ENCODE peak calls at places on chromosomes 5 and 9, in five cellular contexts. One of them, this sample, is unnamed.

GRCh38 chr9:121399126-121399882 is 29.3 kb upstream of the STOM start:
- DNase-seq in IMR-90: peak
- DNase-seq in neuronal stem cell: no peak
- DNase-seq in H1: no peak
- DNase-seq in H9: no peak
- DNase-seq in this sample: no peak

GRCh38 chr9:92611621-92612275 is 58.2 kb downstream of the IPPK start:
- DNase-seq in H9: no peak
- DNase-seq in neuronal stem cell: no peak
- DNase-seq in H1: no peak
- DNase-seq in IMR-90: no peak
- DNase-seq in this sample: no peak

GRCh38 chr9:109579191-109579948 is 81.3 kb upstream of the PTPN3 start:
- DNase-seq in H9: no peak
- DNase-seq in IMR-90: peak
- DNase-seq in H1: no peak
- DNase-seq in neuronal stem cell: no peak
- DNase-seq in this sample: no peak

GRCh38 chr9:99906403-99907207 is at the start of gene STX17:
- DNase-seq in H1: peak
- DNase-seq in neuronal stem cell: peak
- DNase-seq in H9: peak
- DNase-seq in IMR-90: peak
- DNase-seq in this sample: peak

GRCh38 chr9:121445986-121446385 is 53.7 kb downstream of the GGTA1 start:
- DNase-seq in neuronal stem cell: no peak
- DNase-seq in H9: no peak
- DNase-seq in H1: no peak
- DNase-seq in IMR-90: no peak
- DNase-seq in this sample: no peak

GRCh38 chr5:115770466-115770865 is 46.0 kb downstream of the CDO1 start:
- DNase-seq in H1: peak
- DNase-seq in IMR-90: peak
- DNase-seq in neuronal stem cell: peak
- DNase-seq in H9: peak
- DNase-seq in this sample: no peak

GRCh38 chr5:31711935-31712592 is 73.1 kb downstream of the PDZD2 start:
- DNase-seq in H9: no peak
- DNase-seq in neuronal stem cell: no peak
- DNase-seq in IMR-90: no peak
- DNase-seq in H1: no peak
- DNase-seq in this sample: no peak

GRCh38 chr5:14829396-14829795 is 42.2 kb downstream of the ANKH start:
- DNase-seq in neuronal stem cell: no peak
- DNase-seq in H9: no peak
- DNase-seq in H1: no peak
- DNase-seq in IMR-90: no peak
- DNase-seq in this sample: no peak

GRCh38 chr5:92556747-92557146 is 1024.3 kb downstream of the NR2F1-AS1 start:
- DNase-seq in neuronal stem cell: no peak
- DNase-seq in IMR-90: no peak
- DNase-seq in H1: no peak
- DNase-seq in H9: no peak
- DNase-seq in this sample: no peak

GRCh38 chr5:106875591-106876297 is 795.0 kb downstream of the EFNA5 start:
- DNase-seq in neuronal stem cell: no peak
- DNase-seq in IMR-90: peak
- DNase-seq in H9: peak
- DNase-seq in H1: peak
- DNase-seq in this sample: peak

GRCh38 chr5:145943674-145944121 is 7.3 kb downstream of the SH3RF2 start:
- DNase-seq in H9: no peak
- DNase-seq in neuronal stem cell: no peak
- DNase-seq in IMR-90: peak
- DNase-seq in H1: no peak
- DNase-seq in this sample: no peak

GRCh38 chr5:180027449-180028089 is 44.0 kb downstream of the RNF130 start:
- DNase-seq in H1: no peak
- DNase-seq in neuronal stem cell: no peak
- DNase-seq in IMR-90: no peak
- DNase-seq in H9: no peak
- DNase-seq in this sample: no peak

GRCh38 chr5:157384971-157385709 is 74.9 kb upstream of the NIPAL4 start:
- DNase-seq in H1: no peak
- DNase-seq in H9: no peak
- DNase-seq in neuronal stem cell: no peak
- DNase-seq in IMR-90: peak
- DNase-seq in this sample: peak

GRCh38 chr5:115977988-115978387 is 15.7 kb downstream of the LVRN start:
- DNase-seq in neuronal stem cell: no peak
- DNase-seq in H9: no peak
- DNase-seq in IMR-90: peak
- DNase-seq in H1: no peak
- DNase-seq in this sample: peak

GRCh38 chr5:78776637-78777036 is 128.1 kb upstream of the LHFPL2 start:
- DNase-seq in H1: no peak
- DNase-seq in H9: no peak
- DNase-seq in IMR-90: no peak
- DNase-seq in neuronal stem cell: no peak
- DNase-seq in this sample: no peak

GRCh38 chr9:15729507-15729906 is 176.7 kb downstream of the CCDC171 start:
- DNase-seq in H1: no peak
- DNase-seq in H9: no peak
- DNase-seq in IMR-90: no peak
- DNase-seq in neuronal stem cell: no peak
- DNase-seq in this sample: no peak

GRCh38 chr5:133307275-133307674 is 255.5 kb downstream of the HSPA4 start:
- DNase-seq in H9: no peak
- DNase-seq in IMR-90: no peak
- DNase-seq in neuronal stem cell: no peak
- DNase-seq in H1: no peak
- DNase-seq in this sample: no peak

GRCh38 chr9:18587988-18588387 is 114.0 kb downstream of the ADAMTSL1 start:
- DNase-seq in H1: no peak
- DNase-seq in neuronal stem cell: no peak
- DNase-seq in H9: no peak
- DNase-seq in IMR-90: peak
- DNase-seq in this sample: no peak

GRCh38 chr5:30502277-30502676 is 691.2 kb upstream of the CDH6 start:
- DNase-seq in H9: no peak
- DNase-seq in neuronal stem cell: no peak
- DNase-seq in IMR-90: peak
- DNase-seq in H1: no peak
- DNase-seq in this sample: no peak

GRCh38 chr5:125180222-125180621 is 433.8 kb upstream of the ZNF608 start:
- DNase-seq in H9: no peak
- DNase-seq in neuronal stem cell: no peak
- DNase-seq in H1: no peak
- DNase-seq in IMR-90: peak
- DNase-seq in this sample: no peak

GRCh38 chr5:103886826-103887225 is 324.2 kb upstream of the NUDT12 start:
- DNase-seq in IMR-90: no peak
- DNase-seq in neuronal stem cell: no peak
- DNase-seq in H1: no peak
- DNase-seq in H9: no peak
- DNase-seq in this sample: no peak

GRCh38 chr9:2053883-2054845 is 39.0 kb downstream of the SMARCA2 start:
- DNase-seq in neuronal stem cell: no peak
- DNase-seq in H1: no peak
- DNase-seq in IMR-90: peak
- DNase-seq in H9: no peak
- DNase-seq in this sample: no peak

GRCh38 chr9:134469041-134469875 is 143.0 kb downstream of the RXRA start:
- DNase-seq in IMR-90: no peak
- DNase-seq in H1: no peak
- DNase-seq in neuronal stem cell: no peak
- DNase-seq in H9: no peak
- DNase-seq in this sample: peak

GRCh38 chr5:72956324-72957140 is 691 bp downstream of the FCHO2 start:
- DNase-seq in H1: peak
- DNase-seq in IMR-90: peak
- DNase-seq in neuronal stem cell: peak
- DNase-seq in H9: peak
- DNase-seq in this sample: peak

GRCh38 chr5:116371935-116372334 is 202.7 kb downstream of the SEMA6A start:
- DNase-seq in neuronal stem cell: no peak
- DNase-seq in H9: no peak
- DNase-seq in H1: no peak
- DNase-seq in IMR-90: no peak
- DNase-seq in this sample: no peak

DNA sequence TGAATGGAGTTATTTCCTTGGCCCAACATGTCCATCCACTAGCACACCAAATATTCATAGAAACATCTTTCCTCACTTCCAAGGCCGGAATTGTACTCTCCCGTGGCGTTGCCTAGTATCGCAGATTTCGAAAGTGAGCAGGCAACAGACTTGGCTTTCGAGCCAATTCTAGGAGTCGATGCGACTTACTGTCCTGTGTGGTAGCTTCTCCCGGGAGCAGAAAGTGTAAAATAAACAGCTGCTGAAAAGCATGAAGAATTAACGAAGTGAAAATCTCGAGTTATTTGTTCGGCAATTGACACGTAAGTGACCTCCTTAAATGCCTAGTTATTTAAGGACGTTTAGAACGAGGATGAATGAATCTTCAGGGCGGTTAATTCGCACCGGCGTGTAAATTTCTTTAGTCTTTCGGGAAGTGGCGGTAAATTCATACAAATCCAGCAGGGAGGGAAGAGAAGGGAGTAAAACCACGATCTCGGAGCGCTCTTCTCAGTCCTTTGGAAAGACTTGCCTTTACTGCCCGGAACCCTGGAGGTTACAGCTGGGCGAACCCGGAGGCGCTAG is 414 bp upstream of the PCSK5 start:
- DNase-seq in neuronal stem cell: no peak
- DNase-seq in H9: no peak
- DNase-seq in IMR-90: peak
- DNase-seq in H1: no peak
- DNase-seq in this sample: peak
- H3K4ac ChIP-seq in neuronal stem cell: no peak
- H3K4ac ChIP-seq in H9: no peak
- H3K4ac ChIP-seq in IMR-90: peak
- H3K4ac ChIP-seq in H1: no peak
- H3K4ac ChIP-seq in this sample: no peak

GRCh38 chr5:113869611-113870010 is 356.1 kb downstream of the YTHDC2 start:
- DNase-seq in H1: no peak
- DNase-seq in neuronal stem cell: no peak
- DNase-seq in H9: no peak
- DNase-seq in IMR-90: no peak
- DNase-seq in this sample: no peak

GRCh38 chr5:113871972-113872371 is 358.5 kb downstream of the YTHDC2 start:
- DNase-seq in H1: no peak
- DNase-seq in IMR-90: no peak
- DNase-seq in neuronal stem cell: no peak
- DNase-seq in H9: no peak
- DNase-seq in this sample: no peak

GRCh38 chr5:113864437-113864836 is 350.9 kb downstream of the YTHDC2 start:
- DNase-seq in IMR-90: no peak
- DNase-seq in neuronal stem cell: no peak
- DNase-seq in H1: no peak
- DNase-seq in H9: no peak
- DNase-seq in this sample: no peak

GRCh38 chr5:113866763-113867162 is 353.3 kb downstream of the YTHDC2 start:
- DNase-seq in neuronal stem cell: no peak
- DNase-seq in IMR-90: no peak
- DNase-seq in H9: no peak
- DNase-seq in H1: no peak
- DNase-seq in this sample: no peak
- H2AFZ ChIP-seq in neuronal stem cell: no peak
- H2AFZ ChIP-seq in IMR-90: no peak
- H2AFZ ChIP-seq in H9: no peak
- H2AFZ ChIP-seq in H1: no peak
- H2AFZ ChIP-seq in this sample: no peak

GRCh38 chr5:95715799-95716461 is 15.2 kb upstream of the RHOBTB3 start:
- DNase-seq in H1: no peak
- DNase-seq in neuronal stem cell: no peak
- DNase-seq in H9: no peak
- DNase-seq in IMR-90: peak
- DNase-seq in this sample: no peak
- H3K4ac ChIP-seq in H1: no peak
- H3K4ac ChIP-seq in neuronal stem cell: no peak
- H3K4ac ChIP-seq in H9: no peak
- H3K4ac ChIP-seq in IMR-90: no peak
- H3K4ac ChIP-seq in this sample: peak

GRCh38 chr9:6186691-6187090 is 28.9 kb upstream of the IL33 start:
- DNase-seq in H1: no peak
- DNase-seq in IMR-90: no peak
- DNase-seq in H9: no peak
- DNase-seq in neuronal stem cell: no peak
- DNase-seq in this sample: no peak

GRCh38 chr9:6188906-6189305 is 26.7 kb upstream of the IL33 start:
- DNase-seq in neuronal stem cell: no peak
- DNase-seq in IMR-90: no peak
- DNase-seq in H9: no peak
- DNase-seq in H1: no peak
- DNase-seq in this sample: no peak

GRCh38 chr9:6187272-6187671 is 28.3 kb upstream of the IL33 start:
- DNase-seq in IMR-90: no peak
- DNase-seq in H9: no peak
- DNase-seq in neuronal stem cell: no peak
- DNase-seq in H1: no peak
- DNase-seq in this sample: no peak

GRCh38 chr9:6184749-6185645 is 30.6 kb upstream of the IL33 start:
- DNase-seq in IMR-90: peak
- DNase-seq in neuronal stem cell: no peak
- DNase-seq in H1: no peak
- DNase-seq in H9: no peak
- DNase-seq in this sample: no peak

DNA sequence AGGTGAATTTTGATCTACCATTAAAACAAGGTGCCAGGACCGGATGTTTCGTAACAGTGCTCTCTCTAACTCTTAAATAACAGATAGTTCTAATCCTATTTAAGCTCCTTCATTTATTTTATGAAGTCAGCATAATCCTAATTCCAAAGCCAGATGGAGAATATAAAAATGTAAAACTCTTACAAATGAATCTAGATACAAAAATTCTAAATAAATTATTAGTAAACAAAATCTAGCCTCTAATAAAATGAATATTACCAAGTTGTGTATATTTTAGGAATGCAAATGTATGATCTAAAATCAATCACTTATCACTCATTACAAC is 32.4 kb upstream of the IL33 start:
- DNase-seq in neuronal stem cell: no peak
- DNase-seq in IMR-90: no peak
- DNase-seq in H1: no peak
- DNase-seq in H9: no peak
- DNase-seq in this sample: no peak
- H2AFZ ChIP-seq in neuronal stem cell: peak
- H2AFZ ChIP-seq in IMR-90: no peak
- H2AFZ ChIP-seq in H1: no peak
- H2AFZ ChIP-seq in H9: no peak
- H2AFZ ChIP-seq in this sample: no peak

This sample was measured in trophoblast cell.